ENCODE peak calls at places on chromosomes 11 and 22, in ten cellular contexts. S is NCI-H1930, Q is AG08396, M is stomach, O is NCI-H774, F is A172, N is T1000, K is fibroblast of lung, E is globus pallidus, J is NCI-H2081 treated with DMSO at 0.1 percent for 48 hours. W is an unnamed sample.

GRCh38 chr22:22703715-22704114 is 59.3 kb downstream of the GGTLC2 start:
- DNase-seq in J (no peak), K (peak), F (no peak), Q (no peak), O (no peak), N (no peak), E (no peak), S (no peak), M (no peak), W (no peak)

GRCh38 chr11:82899957-82900276 is 313 bp downstream of the PRCP start:
- DNase-seq in M (no peak), E (no peak), N (no peak), O (no peak), S (no peak), K (no peak), F (no peak), Q (no peak), J (no peak), W (no peak)

GRCh38 chr11:2540521-2541320 is 95.9 kb downstream of the KCNQ1 start:
- DNase-seq in E (no peak), K (no peak), F (no peak), S (no peak), Q (no peak), M (no peak), J (no peak), O (no peak), N (no peak), W (no peak)

GRCh38 chr11:68933605-68934320 is 30.1 kb downstream of the IGHMBP2 start:
- DNase-seq in K (no peak), Q (no peak), E (no peak), O (no peak), M (no peak), N (no peak), F (no peak), J (peak), S (no peak), W (no peak)

GRCh38 chr11:113006916-113007445 is 45.8 kb downstream of the NCAM1 start:
- DNase-seq in K (no peak), F (no peak), J (no peak), Q (no peak), O (no peak), N (no peak), M (no peak), E (no peak), S (no peak), W (peak)

GRCh38 chr11:9017773-9018172 is 14.0 kb upstream of the NRIP3 start:
- DNase-seq in K (no peak), S (no peak), F (no peak), N (no peak), M (no peak), J (no peak), O (no peak), E (peak), Q (peak), W (no peak)

GRCh38 chr11:46504817-46505613 is 88.8 kb downstream of the AMBRA1 start:
- DNase-seq in Q (peak), E (no peak), M (no peak), K (peak), J (no peak), F (peak), N (peak), S (no peak), O (no peak), W (no peak)

GRCh38 chr11:106077609-106078517 is at the start of gene AASDHPPT:
- DNase-seq in E (peak), S (peak), Q (no peak), N (no peak), K (peak), M (peak), J (no peak), F (peak), O (peak), W (no peak)

GRCh38 chr11:104830080-104830479 is 68.2 kb downstream of the CASP12 start:
- DNase-seq in J (no peak), N (no peak), O (no peak), S (no peak), Q (peak), F (peak), K (peak), E (no peak), M (no peak), W (no peak)

GRCh38 chr11:120324932-120325810 is at the start of gene TLCD5:
- DNase-seq in O (peak), N (no peak), J (peak), F (no peak), K (peak), Q (peak), E (peak), M (peak), S (peak), W (no peak)

GRCh38 chr22:33354928-33355327 is 296.7 kb upstream of the SYN3 start:
- DNase-seq in K (no peak), J (no peak), M (no peak), F (no peak), E (no peak), S (no peak), O (no peak), N (no peak), Q (peak), W (no peak)

GRCh38 chr22:43438666-43439347 is 27.0 kb downstream of the MPPED1 start:
- DNase-seq in O (no peak), E (no peak), N (no peak), S (no peak), J (no peak), F (no peak), M (no peak), K (no peak), Q (no peak), W (no peak)

GRCh38 chr11:76236092-76237026 is 30.1 kb upstream of the WNT11 start:
- DNase-seq in O (peak), N (peak), Q (peak), K (peak), F (peak), M (peak), J (no peak), S (no peak), E (no peak), W (peak)

GRCh38 chr11:106828576-106828975 is 189.7 kb downstream of the GUCY1A2 start:
- DNase-seq in O (no peak), E (no peak), S (no peak), M (no peak), Q (no peak), N (no peak), K (no peak), F (no peak), J (no peak), W (no peak)

GRCh38 chr22:44954113-44954512 is 55.7 kb downstream of the PHF21B start:
- DNase-seq in F (no peak), J (no peak), M (no peak), S (no peak), K (no peak), E (no peak), O (no peak), Q (no peak), N (no peak), W (no peak)

GRCh38 chr22:22139364-22139763 is 105.2 kb upstream of the VPREB1 start:
- DNase-seq in J (no peak), M (no peak), K (no peak), O (no peak), E (no peak), S (no peak), Q (no peak), N (no peak), F (no peak), W (no peak)

GRCh38 chr11:75281469-75282095 is 41.0 kb downstream of the TPBGL start:
- DNase-seq in S (no peak), F (no peak), Q (no peak), M (no peak), E (no peak), J (no peak), N (no peak), K (no peak), O (no peak), W (no peak)

GRCh38 chr22:36026741-36027140 is 1.9 kb downstream of the RBFOX2 start:
- DNase-seq in Q (no peak), E (peak), M (no peak), O (no peak), N (no peak), F (peak), K (peak), S (no peak), J (no peak), W (no peak)

GRCh38 chr22:39724390-39724789 is 153.8 kb downstream of the CACNA1I start:
- DNase-seq in J (no peak), M (no peak), O (no peak), N (no peak), E (no peak), K (no peak), Q (no peak), S (no peak), F (peak), W (no peak)

GRCh38 chr11:68113986-68114385 is 7.2 kb downstream of the CHKA start:
- DNase-seq in K (peak), E (no peak), F (no peak), J (no peak), M (no peak), Q (no peak), N (no peak), S (no peak), O (no peak), W (no peak)

GRCh38 chr11:30855383-30856006 is 269.3 kb upstream of the MPPED2 start:
- DNase-seq in Q (no peak), K (peak), N (no peak), S (no peak), M (no peak), F (peak), O (no peak), J (no peak), E (peak), W (no peak)

GRCh38 chr22:42697542-42698013 is 23.1 kb downstream of the A4GALT start:
- DNase-seq in E (no peak), M (peak), J (no peak), S (no peak), K (peak), O (no peak), N (peak), F (peak), Q (peak), W (no peak)

GRCh38 chr11:20564811-20565210 is 34.6 kb upstream of the SLC6A5 start:
- DNase-seq in J (no peak), K (no peak), Q (no peak), S (no peak), N (no peak), F (no peak), O (no peak), M (no peak), E (no peak), W (no peak)

GRCh38 chr11:57778318-57779037 is 16.9 kb downstream of the CTNND1 start:
- DNase-seq in M (peak), K (peak), S (no peak), O (no peak), E (peak), J (no peak), N (peak), F (peak), Q (peak), W (peak)